ENCODE peak calls at places on chromosomes 16 and 17, in six cellular contexts. N, C, A, H, R and D are unnamed samples.

GRCh38 chr16:19926449-19927390 is 42.1 kb upstream of the GPRC5B start:
- DNase-seq in A (peak; percentile 17), N (peak; percentile 72), C (peak; percentile 85), H (peak; percentile 48), R (peak; percentile 83), D (no peak)

GRCh38 chr17:20207295-20207985 is 198.3 kb downstream of the SPECC1 start:
- DNase-seq in H (no peak), C (no peak), N (no peak), A (no peak), R (no peak), D (no peak)

GRCh38 chr17:10730956-10731879 is 1.4 kb upstream of the TMEM220 start:
- DNase-seq in N (no peak), R (no peak), H (peak; percentile 23), A (no peak), C (no peak), D (no peak)

GRCh38 chr17:35460354-35460851 is 11.8 kb upstream of the SLFN13 start:
- DNase-seq in C (no peak), R (no peak), A (no peak), N (no peak), H (no peak), D (peak; percentile 39)

GRCh38 chr17:29909604-29910003 is 20.4 kb downstream of the SSH2 start:
- DNase-seq in H (no peak), N (no peak), A (no peak), C (peak; percentile 24), R (peak; percentile 8), D (no peak)

GRCh38 chr17:59863607-59864006 is 29.1 kb downstream of the TUBD1 start:
- DNase-seq in R (no peak), A (no peak), C (no peak), N (peak; percentile 26), H (no peak), D (no peak)

GRCh38 chr17:77790143-77790829 is 168.2 kb upstream of the TNRC6C start:
- DNase-seq in H (no peak), A (no peak), R (no peak), N (no peak), C (no peak), D (no peak)

GRCh38 chr17:32610027-32610650 is 123.3 kb downstream of the CDK5R1 start:
- DNase-seq in A (no peak), H (no peak), C (no peak), N (no peak), R (no peak), D (no peak)

GRCh38 chr16:12456355-12456754 is 347.3 kb downstream of the CPPED1 start:
- DNase-seq in A (no peak), H (no peak), R (no peak), N (no peak), C (no peak), D (no peak)

GRCh38 chr17:38915639-38915995 is 9.8 kb upstream of the LASP1NB start:
- DNase-seq in N (no peak), H (no peak), C (no peak), A (no peak), R (no peak), D (no peak)

GRCh38 chr17:18238299-18238698 is 12.9 kb downstream of the LLGL1 start:
- DNase-seq in H (no peak), N (no peak), R (no peak), A (no peak), C (no peak), D (no peak)

DNA sequence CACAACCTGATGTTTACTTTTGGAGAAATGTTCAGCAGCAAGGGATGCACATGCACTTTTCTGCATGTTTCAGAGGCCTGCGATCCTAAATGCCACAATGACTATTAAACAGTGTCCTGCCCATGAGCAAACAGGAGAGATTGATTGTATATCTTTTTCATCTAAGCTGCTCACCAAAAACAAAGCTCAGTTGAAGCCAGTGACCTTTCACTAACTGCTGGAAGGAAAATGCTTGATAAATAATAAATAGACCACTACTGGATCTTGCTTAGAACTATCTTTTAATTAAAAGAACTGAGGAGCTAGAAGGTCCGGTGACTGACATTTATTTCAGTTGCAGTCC is 16.3 kb downstream of the MRPS23 start:
- DNase-seq in N (no peak), R (no peak), A (no peak), H (no peak), C (no peak), D (no peak)
- TF ChIP-seq CTCF in N (no peak), R (no peak), A (no peak), H (no peak), C (no peak), D (no peak)

GRCh38 chr16:3987231-3987630 is 106.7 kb upstream of the CREBBP start:
- DNase-seq in N (no peak), C (no peak), H (no peak), R (no peak), A (no peak), D (no peak)
- TF ChIP-seq CTCF in N (no peak), C (no peak), H (no peak), R (no peak), A (no peak), D (no peak)

GRCh38 chr16:62190426-62190825 is 154.2 kb upstream of the CDH8 start:
- DNase-seq in H (no peak), A (no peak), C (peak; percentile 1), N (no peak), R (no peak), D (no peak)
- TF ChIP-seq CTCF in H (no peak), A (peak; percentile 39), C (no peak), N (peak; percentile 7), R (peak; percentile 41), D (peak; percentile 83)

GRCh38 chr17:73248532-73248931 is 13.1 kb downstream of the CPSF4L start:
- DNase-seq in H (no peak), N (no peak), A (no peak), C (no peak), R (no peak), D (no peak)
- TF ChIP-seq CTCF in H (no peak), N (no peak), A (no peak), C (no peak), R (no peak), D (no peak)